ENCODE peak calls at places on chromosomes 1 and 21, in four cellular contexts. A is thyroid gland; B is CD8-positive, alpha-beta memory T cell; Z is ovary. K is an unnamed sample. For H3K4me1, the result is how much of the 10 kb centered on the place peaks cover.

GRCh38 chr1:202217516-202217915 is 23.9 kb downstream of the LGR6 start:
- DNase-seq in A (peak), B (no peak), Z (no peak), K (no peak)

GRCh38 chr1:112889052-112889451 is 66.9 kb downstream of the SLC16A1 start:
- DNase-seq in A (no peak), B (no peak), Z (no peak), K (no peak)

GRCh38 chr1:204461331-204462228 is 33.0 kb downstream of the PIK3C2B start:
- DNase-seq in A (no peak), B (no peak), Z (no peak), K (no peak)

GRCh38 chr1:67162954-67163353 is 3.3 kb upstream of the IL23R start:
- DNase-seq in A (no peak), B (no peak), Z (no peak), K (no peak)

GRCh38 chr1:48603222-48603621 is 131.2 kb upstream of the SPATA6 start:
- DNase-seq in A (no peak), B (no peak), Z (no peak), K (no peak)

GRCh38 chr1:45716700-45717099 is 28.7 kb downstream of the TMEM69 start:
- DNase-seq in A (no peak), B (no peak), Z (no peak), K (no peak)

GRCh38 chr21:44881586-44881939 is 8.1 kb upstream of the PTTG1IP start:
- DNase-seq in A (peak), B (no peak), Z (no peak), K (no peak)

GRCh38 chr1:21644906-21645305 is 24.3 kb downstream of the RAP1GAP start:
- DNase-seq in A (no peak), B (no peak), Z (no peak), K (no peak)

GRCh38 chr1:202578565-202578964 is 131.7 kb downstream of the SYT2 start:
- DNase-seq in A (no peak), B (no peak), Z (no peak), K (no peak)

GRCh38 chr1:52403566-52404115 is 582 bp downstream of the ORC1 start:
- DNase-seq in A (no peak), B (peak), Z (no peak), K (peak)

GRCh38 chr1:102732927-102733326 is 375.4 kb downstream of the COL11A1 start:
- DNase-seq in A (no peak), B (no peak), Z (no peak), K (no peak)

GRCh38 chr1:90706437-90707362 is 10.4 kb downstream of the BARHL2 start:
- DNase-seq in A (peak), B (no peak), Z (no peak), K (peak)

GRCh38 chr1:197557302-197557701 is 218.0 kb downstream of the DENND1B start:
- DNase-seq in A (no peak), B (no peak), Z (no peak), K (no peak)

GRCh38 chr1:43370564-43370963 is 2.8 kb upstream of the ELOVL1 start:
- DNase-seq in A (no peak), B (no peak), Z (no peak), K (no peak)

GRCh38 chr21:36811762-36812161 is 112.8 kb downstream of the SIM2 start:
- DNase-seq in A (no peak), B (no peak), Z (no peak), K (no peak)

GRCh38 chr1:6359568-6360496 is 33.7 kb downstream of the ACOT7 start:
- DNase-seq in A (peak), B (peak), Z (peak), K (peak)

GRCh38 chr1:23100074-23100748 is 68.4 kb downstream of the LUZP1 start:
- DNase-seq in A (no peak), B (peak), Z (no peak), K (peak)

GRCh38 chr1:26391450-26391849 is 18.9 kb upstream of the ZNF683 start:
- DNase-seq in A (no peak), B (peak), Z (no peak), K (no peak)

GRCh38 chr1:233326995-233327937 is at the start of gene MAP3K21:
- DNase-seq in A (peak), B (peak), Z (peak), K (peak)

GRCh38 chr1:220119043-220119512 is 25.1 kb downstream of the IARS2 start:
- DNase-seq in A (no peak), B (no peak), Z (no peak), K (no peak)

GRCh38 chr1:164858233-164858632 is 299.2 kb downstream of the PBX1 start:
- DNase-seq in A (no peak), B (no peak), Z (no peak), K (no peak)

GRCh38 chr1:31886866-31887265 is 51.3 kb downstream of the PTP4A2 start:
- DNase-seq in A (no peak), B (no peak), Z (no peak), K (no peak)

GRCh38 chr1:57232500-57232899 is 191.4 kb downstream of the DAB1 start:
- DNase-seq in A (no peak), B (no peak), Z (no peak), K (no peak)

GRCh38 chr1:63691672-63692425 is 82.0 kb upstream of the ROR1 start:
- DNase-seq in A (peak), B (no peak), Z (peak), K (peak)

GRCh38 chr1:43446388-43446740 is 7.4 kb downstream of the HYI start:
- DNase-seq in A (no peak), B (no peak), Z (no peak), K (no peak)

GRCh38 chr1:230807551-230808267 is 60.5 kb downstream of the CAPN9 start:
- DNase-seq in A (no peak), B (no peak), Z (no peak), K (no peak)
- H3K27ac ChIP-seq in A (no peak), B (no peak), Z (no peak), K (no peak)

GRCh38 chr1:151372411-151372934 is at the start of gene SELENBP1:
- DNase-seq in A (peak), B (no peak), Z (peak), K (no peak)

GRCh38 chr1:151371340-151371739 is 1.2 kb downstream of the SELENBP1 start:
- DNase-seq in A (peak), B (no peak), Z (peak), K (no peak)

GRCh38 chr1:151370211-151370911 is 2.1 kb downstream of the SELENBP1 start:
- DNase-seq in A (peak), B (no peak), Z (peak), K (no peak)

GRCh38 chr1:151371744-151372410 is 628 bp downstream of the SELENBP1 start:
- DNase-seq in A (peak), B (no peak), Z (peak), K (no peak)

GRCh38 chr1:151373196-151373595 is 691 bp upstream of the SELENBP1 start:
- DNase-seq in A (no peak), B (no peak), Z (peak), K (no peak)
- H3K4me1 ChIP-seq in A (under half), B (under half), Z (under half), K (under half)

GRCh38 chr1:227285745-227286144 is 32.5 kb downstream of the CDC42BPA start:
- DNase-seq in A (no peak), B (no peak), Z (no peak), K (no peak)

GRCh38 chr1:227280836-227281235 is 37.5 kb downstream of the CDC42BPA start:
- DNase-seq in A (no peak), B (no peak), Z (no peak), K (no peak)

DNA sequence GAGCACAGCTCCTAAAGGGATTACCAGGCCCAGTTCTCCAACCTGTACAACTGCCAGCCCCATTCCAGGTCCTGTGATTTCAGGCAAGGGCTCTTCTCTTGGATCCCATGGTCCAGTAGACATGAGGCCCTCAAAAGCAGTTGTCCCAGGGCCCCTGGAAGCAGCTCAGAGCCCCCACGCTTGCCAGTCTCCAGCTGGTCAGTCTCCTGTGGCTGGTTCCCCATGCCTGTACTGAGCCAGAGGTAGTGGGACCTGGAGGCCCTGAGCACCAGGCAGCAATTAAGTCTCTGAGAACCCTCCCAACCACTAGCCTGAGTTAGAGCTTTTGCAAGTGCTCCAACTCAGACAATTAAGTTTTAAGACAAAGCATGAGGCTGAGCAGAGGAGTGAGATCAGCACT is 36.9 kb downstream of the CDC42BPA start:
- DNase-seq in A (peak), B (no peak), Z (no peak), K (no peak)
- H3K4me3 ChIP-seq in A (no peak), B (no peak), Z (no peak), K (no peak)

GRCh38 chr1:35190784-35191183 is 2.2 kb downstream of the SFPQ start:
- DNase-seq in A (no peak), B (no peak), Z (no peak), K (no peak)
- H3K27ac ChIP-seq in A (no peak), B (no peak), Z (no peak), K (peak)

DNA sequence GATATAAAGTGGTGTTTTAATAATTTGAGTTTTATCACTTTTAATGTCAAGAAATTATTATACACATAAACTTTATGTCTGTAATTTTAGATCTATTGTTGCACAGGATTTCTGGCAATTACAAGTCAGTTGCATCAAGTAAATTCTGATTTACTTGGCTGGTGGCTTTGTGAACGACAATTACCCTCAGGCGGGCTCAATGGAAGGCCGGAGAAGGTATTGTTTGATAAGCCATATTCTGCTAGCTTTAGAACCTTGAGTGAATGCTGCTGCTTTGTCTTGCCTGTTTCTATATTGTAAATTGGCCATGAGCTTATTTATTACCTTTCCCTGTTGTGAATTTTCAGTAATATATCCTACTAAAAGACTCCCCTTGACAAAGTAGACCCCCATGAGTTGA is 4.6 kb upstream of the MSH4 start:
- DNase-seq in A (no peak), B (no peak), Z (no peak), K (no peak)
- H3K4me1 ChIP-seq in A (under half), B (under half), Z (under half), K (under half)

GRCh38 chr1:161196111-161196510 is 2.7 kb downstream of the ADAMTS4 start:
- DNase-seq in A (no peak), B (no peak), Z (no peak), K (no peak)
- H3K4me3 ChIP-seq in A (no peak), B (no peak), Z (no peak), K (no peak)

GRCh38 chr21:43718872-43719747 is at the start of gene PDXK:
- DNase-seq in A (peak), B (peak), Z (peak), K (peak)
- H3K27ac ChIP-seq in A (peak), B (peak), Z (peak), K (peak)

DNA sequence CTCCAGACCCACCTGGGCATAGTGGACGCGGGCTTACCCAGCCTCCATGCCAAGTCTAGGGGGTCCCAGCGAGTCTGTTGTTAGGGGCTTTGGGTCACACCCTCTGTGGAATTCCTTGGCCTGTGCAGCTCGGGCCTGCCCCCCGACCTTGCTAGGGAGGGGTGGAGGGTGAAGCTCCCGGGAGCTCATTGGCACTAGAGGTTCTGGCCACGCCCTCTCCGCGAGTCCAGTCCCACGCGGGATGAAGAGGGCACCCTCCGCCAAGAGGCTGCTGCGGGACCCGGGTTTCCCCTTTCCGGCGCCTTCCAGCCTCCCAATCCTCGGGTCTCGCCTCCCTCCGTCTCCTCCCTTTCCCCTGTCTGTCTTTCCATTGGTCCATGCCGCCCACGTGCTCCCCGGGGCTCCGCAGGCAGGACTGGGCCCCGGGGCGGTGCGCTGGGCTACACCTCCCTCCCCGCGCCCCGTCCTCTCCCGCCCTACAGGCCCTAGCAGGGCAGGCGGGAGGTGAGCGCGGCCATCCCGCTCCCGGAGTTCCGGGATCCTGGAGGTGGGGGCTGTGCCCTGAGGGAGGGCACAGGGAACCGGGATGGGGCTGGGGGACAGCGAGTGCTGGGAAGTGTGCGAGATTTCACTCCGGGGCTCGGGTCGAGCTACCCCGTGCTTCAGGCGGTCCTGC is 3.5 kb downstream of the RUSC1 start:
- DNase-seq in A (peak), B (peak), Z (peak), K (peak)
- H3K4me1 ChIP-seq in A (under half), B (under half), Z (under half), K (under half)

K was measured in CD4-positive, CD25-positive, alpha-beta regulatory T cell.